ENCODE peak calls at places on chromosomes 5 and 9, in seven cellular contexts. One of them, this sample, is unnamed. For H3K4me1, the result is how much of the 10 kb centered on the place peaks cover.

GRCh38 chr5:149618581-149619248 is 37.4 kb downstream of the ARHGEF37 start:
- DNase-seq in mesendoderm: peak
- DNase-seq in IMR-90: peak
- DNase-seq in neuronal stem cell: peak
- DNase-seq in trophoblast cell: peak
- DNase-seq in H1: peak
- DNase-seq in mesenchymal stem cell: peak
- DNase-seq in this sample: peak

GRCh38 chr5:74589204-74590056 is 51.1 kb downstream of the ENC1 start:
- DNase-seq in mesendoderm: no peak
- DNase-seq in IMR-90: no peak
- DNase-seq in neuronal stem cell: no peak
- DNase-seq in trophoblast cell: no peak
- DNase-seq in H1: no peak
- DNase-seq in mesenchymal stem cell: no peak
- DNase-seq in this sample: no peak

GRCh38 chr5:148858106-148858505 is 31.7 kb downstream of the ADRB2 start:
- DNase-seq in mesendoderm: no peak
- DNase-seq in IMR-90: no peak
- DNase-seq in neuronal stem cell: no peak
- DNase-seq in trophoblast cell: peak
- DNase-seq in H1: no peak
- DNase-seq in mesenchymal stem cell: no peak
- DNase-seq in this sample: no peak

GRCh38 chr5:52799983-52800393 is 12.3 kb downstream of the ITGA1 start:
- DNase-seq in mesendoderm: peak
- DNase-seq in IMR-90: peak
- DNase-seq in neuronal stem cell: peak
- DNase-seq in trophoblast cell: peak
- DNase-seq in H1: peak
- DNase-seq in mesenchymal stem cell: peak
- DNase-seq in this sample: peak

GRCh38 chr5:32501071-32501470 is 56.5 kb upstream of the ZFR start:
- DNase-seq in mesendoderm: no peak
- DNase-seq in IMR-90: no peak
- DNase-seq in neuronal stem cell: no peak
- DNase-seq in trophoblast cell: no peak
- DNase-seq in H1: no peak
- DNase-seq in mesenchymal stem cell: no peak
- DNase-seq in this sample: peak

GRCh38 chr9:34256104-34256503 is 73.0 kb downstream of the KIF24 start:
- DNase-seq in mesendoderm: peak
- DNase-seq in IMR-90: no peak
- DNase-seq in neuronal stem cell: no peak
- DNase-seq in trophoblast cell: no peak
- DNase-seq in H1: no peak
- DNase-seq in mesenchymal stem cell: no peak
- DNase-seq in this sample: peak

GRCh38 chr9:82254646-82255367 is 266.2 kb downstream of the SPATA31D1 start:
- DNase-seq in mesendoderm: no peak
- DNase-seq in IMR-90: peak
- DNase-seq in neuronal stem cell: no peak
- DNase-seq in trophoblast cell: no peak
- DNase-seq in H1: no peak
- DNase-seq in mesenchymal stem cell: no peak
- DNase-seq in this sample: no peak

GRCh38 chr5:172830876-172831662 is 3.0 kb upstream of the ERGIC1 start:
- DNase-seq in mesendoderm: no peak
- DNase-seq in IMR-90: peak
- DNase-seq in neuronal stem cell: no peak
- DNase-seq in trophoblast cell: peak
- DNase-seq in H1: no peak
- DNase-seq in mesenchymal stem cell: peak
- DNase-seq in this sample: no peak

GRCh38 chr5:178332096-178332780 is 99.6 kb upstream of the PHYKPL start:
- DNase-seq in mesendoderm: no peak
- DNase-seq in IMR-90: no peak
- DNase-seq in neuronal stem cell: no peak
- DNase-seq in trophoblast cell: no peak
- DNase-seq in H1: no peak
- DNase-seq in mesenchymal stem cell: no peak
- DNase-seq in this sample: no peak

GRCh38 chr5:31052937-31053658 is 140.4 kb upstream of the CDH6 start:
- DNase-seq in mesendoderm: no peak
- DNase-seq in IMR-90: no peak
- DNase-seq in neuronal stem cell: no peak
- DNase-seq in trophoblast cell: no peak
- DNase-seq in H1: no peak
- DNase-seq in mesenchymal stem cell: no peak
- DNase-seq in this sample: no peak

GRCh38 chr5:95332179-95332578 is 47.3 kb upstream of the MCTP1 start:
- DNase-seq in mesendoderm: no peak
- DNase-seq in IMR-90: no peak
- DNase-seq in neuronal stem cell: no peak
- DNase-seq in trophoblast cell: no peak
- DNase-seq in H1: no peak
- DNase-seq in mesenchymal stem cell: no peak
- DNase-seq in this sample: no peak

GRCh38 chr5:157431544-157432200 is 28.3 kb upstream of the NIPAL4 start:
- DNase-seq in mesendoderm: peak
- DNase-seq in IMR-90: peak
- DNase-seq in neuronal stem cell: peak
- DNase-seq in trophoblast cell: peak
- DNase-seq in H1: no peak
- DNase-seq in mesenchymal stem cell: peak
- DNase-seq in this sample: no peak

GRCh38 chr5:159975462-159976019 is 33.4 kb upstream of the TTC1 start:
- DNase-seq in mesendoderm: peak
- DNase-seq in IMR-90: peak
- DNase-seq in neuronal stem cell: no peak
- DNase-seq in trophoblast cell: no peak
- DNase-seq in H1: no peak
- DNase-seq in mesenchymal stem cell: peak
- DNase-seq in this sample: no peak

GRCh38 chr5:150302301-150303069 is at the start of gene ARSI:
- DNase-seq in mesendoderm: peak
- DNase-seq in IMR-90: no peak
- DNase-seq in neuronal stem cell: peak
- DNase-seq in trophoblast cell: peak
- DNase-seq in H1: peak
- DNase-seq in mesenchymal stem cell: peak
- DNase-seq in this sample: peak

GRCh38 chr5:108481355-108481931 is 99.5 kb upstream of the FBXL17 start:
- DNase-seq in mesendoderm: peak
- DNase-seq in IMR-90: peak
- DNase-seq in neuronal stem cell: peak
- DNase-seq in trophoblast cell: peak
- DNase-seq in H1: no peak
- DNase-seq in mesenchymal stem cell: peak
- DNase-seq in this sample: peak

GRCh38 chr9:133932633-133933032 is 59.5 kb downstream of the VAV2 start:
- DNase-seq in mesendoderm: no peak
- DNase-seq in IMR-90: no peak
- DNase-seq in neuronal stem cell: no peak
- DNase-seq in trophoblast cell: no peak
- DNase-seq in H1: no peak
- DNase-seq in mesenchymal stem cell: no peak
- DNase-seq in this sample: no peak

GRCh38 chr9:72524820-72525539 is 3.6 kb downstream of the TMC1 start:
- DNase-seq in mesendoderm: peak
- DNase-seq in IMR-90: peak
- DNase-seq in neuronal stem cell: peak
- DNase-seq in trophoblast cell: peak
- DNase-seq in H1: no peak
- DNase-seq in mesenchymal stem cell: peak
- DNase-seq in this sample: peak

GRCh38 chr5:89582768-89583339 is 699.9 kb upstream of the MEF2C start:
- DNase-seq in mesendoderm: no peak
- DNase-seq in IMR-90: no peak
- DNase-seq in neuronal stem cell: no peak
- DNase-seq in trophoblast cell: no peak
- DNase-seq in H1: no peak
- DNase-seq in mesenchymal stem cell: no peak
- DNase-seq in this sample: no peak

GRCh38 chr5:133658327-133658726 is 46.0 kb upstream of the FSTL4 start:
- DNase-seq in mesendoderm: no peak
- DNase-seq in IMR-90: no peak
- DNase-seq in neuronal stem cell: no peak
- DNase-seq in trophoblast cell: no peak
- DNase-seq in H1: no peak
- DNase-seq in mesenchymal stem cell: no peak
- DNase-seq in this sample: no peak
- H4K8ac ChIP-seq in mesendoderm: no peak
- H4K8ac ChIP-seq in IMR-90: no peak
- H4K8ac ChIP-seq in neuronal stem cell: no peak
- H4K8ac ChIP-seq in trophoblast cell: no peak
- H4K8ac ChIP-seq in H1: no peak
- H4K8ac ChIP-seq in mesenchymal stem cell: no peak
- H4K8ac ChIP-seq in this sample: no peak

DNA sequence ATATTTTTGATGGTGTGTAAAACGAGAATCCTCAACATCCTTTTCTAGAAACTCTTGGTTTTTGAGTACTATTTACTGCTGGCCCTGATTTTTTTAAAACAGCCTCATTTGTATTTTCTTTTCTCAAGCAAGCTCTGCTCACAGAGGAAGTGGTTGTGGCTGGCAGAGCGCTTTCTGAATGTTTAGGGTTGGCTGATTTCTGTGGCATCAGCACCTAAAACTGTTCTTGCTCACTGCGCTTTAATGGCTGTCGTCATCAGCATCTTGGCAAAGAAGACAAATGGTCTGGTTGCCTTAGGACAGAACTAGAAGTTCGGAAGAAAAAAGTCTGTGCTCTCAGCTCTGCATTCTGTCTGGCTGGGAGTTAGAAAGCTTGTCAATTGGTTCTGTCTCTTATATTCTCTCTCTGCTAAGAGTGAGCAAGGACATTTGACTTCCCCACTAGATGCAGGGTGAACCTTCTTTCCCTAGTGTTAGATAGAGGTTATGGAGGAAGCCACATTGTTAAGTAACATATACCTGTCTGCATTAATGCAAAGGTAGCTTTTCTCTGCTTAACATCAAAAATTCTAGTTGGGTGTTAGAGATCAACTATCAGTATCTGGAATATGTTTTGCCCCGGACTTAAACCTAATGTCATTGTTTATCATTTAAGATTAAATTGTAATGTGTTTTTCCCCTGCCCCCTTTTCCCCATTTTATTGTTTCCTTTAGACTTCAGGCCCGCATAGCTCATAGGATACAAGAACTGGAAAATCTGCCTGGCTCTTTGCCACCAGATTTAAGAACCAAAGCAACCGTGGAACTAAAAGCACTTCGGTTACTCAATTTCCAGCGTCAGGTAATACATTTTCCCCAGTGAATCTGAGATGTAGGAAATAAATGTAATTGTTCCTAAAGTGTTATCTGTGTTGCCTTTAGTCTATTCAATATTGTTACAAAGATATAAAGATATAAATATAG is 39.0 kb downstream of the SMARCA2 start:
- DNase-seq in mesendoderm: no peak
- DNase-seq in IMR-90: peak
- DNase-seq in neuronal stem cell: no peak
- DNase-seq in trophoblast cell: no peak
- DNase-seq in H1: no peak
- DNase-seq in mesenchymal stem cell: peak
- DNase-seq in this sample: no peak
- H3K4me1 ChIP-seq in mesendoderm: under half
- H3K4me1 ChIP-seq in IMR-90: under half
- H3K4me1 ChIP-seq in neuronal stem cell: under half
- H3K4me1 ChIP-seq in trophoblast cell: under half
- H3K4me1 ChIP-seq in H1: under half
- H3K4me1 ChIP-seq in mesenchymal stem cell: under half
- H3K4me1 ChIP-seq in this sample: under half

GRCh38 chr5:54148062-54148461 is 162.3 kb downstream of the ARL15 start:
- DNase-seq in mesendoderm: no peak
- DNase-seq in IMR-90: peak
- DNase-seq in neuronal stem cell: no peak
- DNase-seq in trophoblast cell: no peak
- DNase-seq in H1: no peak
- DNase-seq in mesenchymal stem cell: no peak
- DNase-seq in this sample: no peak

GRCh38 chr5:54146390-54146789 is 164.0 kb downstream of the ARL15 start:
- DNase-seq in mesendoderm: no peak
- DNase-seq in IMR-90: no peak
- DNase-seq in neuronal stem cell: no peak
- DNase-seq in trophoblast cell: no peak
- DNase-seq in H1: no peak
- DNase-seq in mesenchymal stem cell: no peak
- DNase-seq in this sample: no peak

GRCh38 chr5:54146906-54147305 is 163.5 kb downstream of the ARL15 start:
- DNase-seq in mesendoderm: no peak
- DNase-seq in IMR-90: no peak
- DNase-seq in neuronal stem cell: no peak
- DNase-seq in trophoblast cell: no peak
- DNase-seq in H1: no peak
- DNase-seq in mesenchymal stem cell: no peak
- DNase-seq in this sample: no peak

GRCh38 chr5:54148858-54149257 is 161.5 kb downstream of the ARL15 start:
- DNase-seq in mesendoderm: no peak
- DNase-seq in IMR-90: peak
- DNase-seq in neuronal stem cell: no peak
- DNase-seq in trophoblast cell: no peak
- DNase-seq in H1: no peak
- DNase-seq in mesenchymal stem cell: no peak
- DNase-seq in this sample: no peak

DNA sequence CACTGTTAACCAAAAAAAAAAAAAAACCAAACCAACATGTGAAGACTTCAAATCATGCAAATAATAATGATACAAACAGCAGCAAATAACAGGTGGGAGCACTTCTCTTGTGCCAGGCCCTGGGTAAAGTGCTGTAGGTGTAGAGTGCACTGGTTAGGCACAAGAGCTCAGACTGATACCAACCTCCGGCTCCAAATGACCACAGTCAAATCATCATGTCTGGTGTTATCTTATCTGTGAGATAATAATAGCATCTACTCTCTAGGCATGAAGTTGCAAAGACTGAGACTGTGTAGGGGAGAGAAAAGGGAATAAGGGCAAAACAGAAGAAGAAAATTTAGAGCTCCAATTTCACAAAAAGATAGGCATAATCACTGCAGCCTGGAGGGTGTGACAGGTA is 159.5 kb downstream of the ARL15 start:
- DNase-seq in mesendoderm: peak
- DNase-seq in IMR-90: no peak
- DNase-seq in neuronal stem cell: no peak
- DNase-seq in trophoblast cell: peak
- DNase-seq in H1: no peak
- DNase-seq in mesenchymal stem cell: no peak
- DNase-seq in this sample: no peak
- H4K8ac ChIP-seq in mesendoderm: no peak
- H4K8ac ChIP-seq in IMR-90: no peak
- H4K8ac ChIP-seq in neuronal stem cell: no peak
- H4K8ac ChIP-seq in trophoblast cell: no peak
- H4K8ac ChIP-seq in H1: no peak
- H4K8ac ChIP-seq in mesenchymal stem cell: no peak
- H4K8ac ChIP-seq in this sample: no peak

DNA sequence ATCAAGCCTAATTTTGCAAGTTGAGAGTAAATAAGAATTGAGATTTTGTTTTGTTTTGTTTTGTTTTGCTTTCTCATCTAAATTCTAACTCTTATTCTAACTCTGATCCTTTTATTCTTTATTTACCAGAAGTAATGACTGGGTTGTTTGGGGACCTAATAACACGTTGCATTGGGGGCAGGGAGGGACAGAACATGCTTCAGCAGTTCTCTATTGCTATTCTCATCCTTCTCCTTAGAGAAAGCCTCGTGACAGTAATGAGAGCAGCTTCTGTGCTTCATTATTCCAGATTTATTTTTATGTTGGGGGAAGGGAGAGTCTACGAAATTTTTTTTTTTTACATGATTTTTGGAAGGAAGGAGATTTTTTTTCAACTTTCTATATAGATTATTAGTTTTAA is 21.1 kb downstream of the CPEB4 start:
- DNase-seq in mesendoderm: no peak
- DNase-seq in IMR-90: no peak
- DNase-seq in neuronal stem cell: no peak
- DNase-seq in trophoblast cell: no peak
- DNase-seq in H1: no peak
- DNase-seq in mesenchymal stem cell: no peak
- DNase-seq in this sample: no peak
- H3K4me1 ChIP-seq in mesendoderm: under half
- H3K4me1 ChIP-seq in IMR-90: under half
- H3K4me1 ChIP-seq in neuronal stem cell: under half
- H3K4me1 ChIP-seq in trophoblast cell: under half
- H3K4me1 ChIP-seq in H1: under half
- H3K4me1 ChIP-seq in mesenchymal stem cell: under half
- H3K4me1 ChIP-seq in this sample: under half